ENCODE peak calls at places on chromosomes 2 and 18, in four cellular contexts. C, H, S and U are unnamed samples.

GRCh38 chr2:138565251-138565598 is 63.7 kb downstream of the SPOPL start:
- DNase-seq in H (no peak), C (no peak), S (no peak), U (no peak)

GRCh38 chr18:3401669-3402620 is 48.0 kb upstream of the TGIF1 start:
- DNase-seq in S (no peak), H (no peak), C (no peak), U (no peak)

GRCh38 chr2:150424361-150424760 is 63.1 kb downstream of the RND3 start:
- DNase-seq in C (no peak), S (no peak), H (no peak), U (no peak)

GRCh38 chr2:240965296-240965904 is 33.0 kb upstream of the SNED1 start:
- DNase-seq in S (no peak), C (no peak), H (no peak), U (peak; percentile 49)

GRCh38 chr2:241546771-241547498 is 11.6 kb upstream of the BOK start:
- DNase-seq in S (no peak), H (peak; percentile 78), C (no peak), U (peak; percentile 29)

GRCh38 chr2:205585451-205586045 is 96.8 kb upstream of the NRP2 start:
- DNase-seq in S (no peak), H (peak; percentile 9), C (no peak), U (no peak)

GRCh38 chr2:88451647-88452150 is 794 bp downstream of the FOXI3 start:
- DNase-seq in H (no peak), C (peak; percentile 7), S (no peak), U (no peak)

GRCh38 chr18:49094979-49095632 is 144.3 kb upstream of the SMAD7 start:
- DNase-seq in C (no peak), H (no peak), S (no peak), U (no peak)

GRCh38 chr18:22346968-22347611 is 70.6 kb downstream of the CTAGE1 start:
- DNase-seq in H (peak; percentile 77), C (no peak), S (peak; percentile 41), U (peak; percentile 84)

GRCh38 chr2:75047189-75047812 is 88.9 kb downstream of the POLE4 start:
- DNase-seq in H (no peak), S (no peak), C (no peak), U (no peak)

GRCh38 chr2:231394201-231395141 is 1.0 kb upstream of the B3GNT7 start:
- DNase-seq in C (no peak), S (no peak), H (peak; percentile 61), U (no peak)

GRCh38 chr2:72755647-72756423 is 70.0 kb downstream of the EXOC6B start:
- DNase-seq in H (no peak), C (no peak), S (no peak), U (no peak)

GRCh38 chr18:45320724-45321123 is 294.6 kb upstream of the SLC14A2 start:
- DNase-seq in S (no peak), C (no peak), H (no peak), U (no peak)

GRCh38 chr2:9757430-9758287 is 85.6 kb upstream of the TAF1B start:
- DNase-seq in H (peak; percentile 77), C (no peak), S (peak; percentile 25), U (no peak)

GRCh38 chr18:49250819-49251388 is 209.5 kb downstream of the DYM start:
- DNase-seq in C (no peak), H (peak; percentile 34), S (no peak), U (no peak)

GRCh38 chr2:26685943-26686839 is 6.3 kb upstream of the KCNK3 start:
- DNase-seq in H (peak; percentile 38), S (no peak), C (peak; percentile 54), U (no peak)

GRCh38 chr2:191051825-191052778 is 38.1 kb upstream of the STAT1 start:
- DNase-seq in H (peak; percentile 57), S (no peak), C (peak; percentile 11), U (peak; percentile 52)

GRCh38 chr2:223972656-223973102 is 15.4 kb downstream of the MRPL44 start:
- DNase-seq in S (no peak), C (no peak), H (no peak), U (no peak)

GRCh38 chr2:108325756-108326155 is 37.1 kb downstream of the SULT1C2 start:
- DNase-seq in C (no peak), H (no peak), S (no peak), U (no peak)

GRCh38 chr2:84939426-84940087 is 31.4 kb upstream of the KCMF1 start:
- DNase-seq in C (no peak), S (no peak), H (no peak), U (peak; percentile 63)

GRCh38 chr2:181656450-181657261 is at the start of gene CERKL:
- DNase-seq in S (no peak), C (peak; percentile 27), H (peak; percentile 82), U (peak; percentile 52)

GRCh38 chr2:50476174-50476573 is 555.8 kb downstream of the NRXN1 start:
- DNase-seq in H (peak; percentile 24), C (no peak), S (no peak), U (no peak)
- TF ChIP-seq CTCF in H (peak; percentile 57), C (no peak), S (no peak), U (no peak)

GRCh38 chr2:239175181-239175580 is 225.6 kb downstream of the HDAC4 start:
- DNase-seq in H (no peak), S (no peak), C (no peak), U (peak; percentile 5)
- H3K9me3 ChIP-seq in H (peaks cover 17% of the 10 kb centered on the region), S (peaks cover 8% of the 10 kb centered on the region), C (no peaks in the 10 kb centered on the region), U (peaks cover 20% of the 10 kb centered on the region)

DNA sequence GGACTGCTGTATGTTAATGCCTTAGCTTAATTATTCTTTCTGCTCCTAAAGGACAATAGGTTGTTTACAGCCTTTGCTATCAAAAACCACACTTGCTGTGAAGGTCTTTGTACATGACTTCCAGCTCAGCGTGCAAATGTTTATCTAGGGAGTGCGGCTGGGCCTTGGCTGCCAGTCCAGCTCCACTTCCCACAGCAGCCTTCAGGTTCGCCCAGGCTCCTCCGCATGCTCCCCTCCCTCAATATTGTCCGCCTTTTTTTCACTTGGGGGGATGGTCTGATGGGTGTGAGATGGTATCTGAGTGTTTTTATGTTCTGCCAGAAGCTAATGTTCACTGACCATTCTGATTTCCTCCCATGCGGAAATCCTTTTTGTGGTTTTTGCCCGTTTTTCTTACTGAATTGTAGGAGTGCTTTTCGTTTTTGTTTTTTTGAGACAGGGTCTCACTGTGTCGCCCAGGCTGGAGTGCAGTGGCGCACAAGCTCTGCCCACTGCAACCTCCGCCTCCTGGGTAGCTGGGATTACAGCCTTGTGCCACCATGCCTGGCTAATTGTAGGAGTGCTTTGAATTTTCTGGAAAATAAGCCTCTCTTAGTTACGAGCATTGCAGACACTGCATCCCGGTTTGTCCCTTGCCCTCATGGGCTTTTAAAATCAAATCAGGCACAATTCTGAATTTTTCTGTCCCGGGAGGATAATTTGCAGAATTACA is 28.8 kb downstream of the SH3BP4 start:
- DNase-seq in C (peak; percentile 67), H (no peak), S (no peak), U (peak; percentile 60)
- H3K4me1 ChIP-seq in C (peaks cover 32% of the 10 kb centered on the region), H (peaks cover 28% of the 10 kb centered on the region), S (peaks cover 28% of the 10 kb centered on the region), U (peaks cover 56% of the 10 kb centered on the region)

GRCh38 chr2:45572979-45573378 is 38.1 kb downstream of the SRBD1 start:
- DNase-seq in S (no peak), H (no peak), C (no peak), U (no peak)
- TF ChIP-seq CTCF in S (no peak), H (no peak), C (no peak), U (no peak)